ENCODE peak calls at places on chromosome 2, in six cellular contexts. One of them, this sample, is unnamed.

GRCh38 chr2:45282646-45283045 is 273.4 kb upstream of the SIX2 start:
- DNase-seq in gastrocnemius medialis: no peak
- DNase-seq in A549: no peak
- DNase-seq in AG04450: no peak
- DNase-seq in CD8-positive, alpha-beta T cell: no peak
- DNase-seq in cardiac fibroblast: no peak
- DNase-seq in this sample: no peak

GRCh38 chr2:232928564-232929302 is 58.7 kb downstream of the SNORC start:
- DNase-seq in gastrocnemius medialis: no peak
- DNase-seq in A549: no peak
- DNase-seq in AG04450: no peak
- DNase-seq in CD8-positive, alpha-beta T cell: no peak
- DNase-seq in cardiac fibroblast: no peak
- DNase-seq in this sample: no peak

GRCh38 chr2:216299588-216299987 is 72.7 kb downstream of the MARCHF4 start:
- DNase-seq in gastrocnemius medialis: no peak
- DNase-seq in A549: no peak
- DNase-seq in AG04450: no peak
- DNase-seq in CD8-positive, alpha-beta T cell: no peak
- DNase-seq in cardiac fibroblast: peak; percentile 7
- DNase-seq in this sample: no peak

GRCh38 chr2:151030663-151031230 is 230.9 kb downstream of the RBM43 start:
- DNase-seq in gastrocnemius medialis: no peak
- DNase-seq in A549: peak; percentile 13
- DNase-seq in AG04450: no peak
- DNase-seq in CD8-positive, alpha-beta T cell: no peak
- DNase-seq in cardiac fibroblast: no peak
- DNase-seq in this sample: no peak

GRCh38 chr2:178084273-178084672 is 11.7 kb upstream of the PDE11A start:
- DNase-seq in gastrocnemius medialis: no peak
- DNase-seq in A549: no peak
- DNase-seq in AG04450: no peak
- DNase-seq in CD8-positive, alpha-beta T cell: no peak
- DNase-seq in cardiac fibroblast: no peak
- DNase-seq in this sample: no peak

GRCh38 chr2:8515864-8516533 is 165.9 kb upstream of the ID2 start:
- DNase-seq in gastrocnemius medialis: no peak
- DNase-seq in A549: no peak
- DNase-seq in AG04450: no peak
- DNase-seq in CD8-positive, alpha-beta T cell: no peak
- DNase-seq in cardiac fibroblast: no peak
- DNase-seq in this sample: no peak

GRCh38 chr2:106159867-106160785 is 34.0 kb downstream of the UXS1 start:
- DNase-seq in gastrocnemius medialis: no peak
- DNase-seq in A549: no peak
- DNase-seq in AG04450: no peak
- DNase-seq in CD8-positive, alpha-beta T cell: no peak
- DNase-seq in cardiac fibroblast: no peak
- DNase-seq in this sample: no peak

GRCh38 chr2:45468279-45468678 is 142.8 kb downstream of the SRBD1 start:
- DNase-seq in gastrocnemius medialis: no peak
- DNase-seq in A549: no peak
- DNase-seq in AG04450: no peak
- DNase-seq in CD8-positive, alpha-beta T cell: no peak
- DNase-seq in cardiac fibroblast: no peak
- DNase-seq in this sample: no peak

GRCh38 chr2:94982156-94982555 is 43.4 kb upstream of the MAL start:
- DNase-seq in gastrocnemius medialis: no peak
- DNase-seq in A549: no peak
- DNase-seq in AG04450: no peak
- DNase-seq in CD8-positive, alpha-beta T cell: no peak
- DNase-seq in cardiac fibroblast: no peak
- DNase-seq in this sample: no peak

GRCh38 chr2:70921839-70922590 is 13.7 kb upstream of the ATP6V1B1 start:
- DNase-seq in gastrocnemius medialis: no peak
- DNase-seq in A549: no peak
- DNase-seq in AG04450: no peak
- DNase-seq in CD8-positive, alpha-beta T cell: no peak
- DNase-seq in cardiac fibroblast: peak; percentile 20
- DNase-seq in this sample: no peak

GRCh38 chr2:83081835-83082522 is 1377.1 kb downstream of the SUCLG1 start:
- DNase-seq in gastrocnemius medialis: no peak
- DNase-seq in A549: no peak
- DNase-seq in AG04450: peak; percentile 16
- DNase-seq in CD8-positive, alpha-beta T cell: no peak
- DNase-seq in cardiac fibroblast: peak; percentile 96
- DNase-seq in this sample: no peak

GRCh38 chr2:114543106-114543806 is 100.8 kb downstream of the DPP10 start:
- DNase-seq in gastrocnemius medialis: no peak
- DNase-seq in A549: peak; percentile 19
- DNase-seq in AG04450: no peak
- DNase-seq in CD8-positive, alpha-beta T cell: no peak
- DNase-seq in cardiac fibroblast: peak; percentile 61
- DNase-seq in this sample: no peak

GRCh38 chr2:111221701-111222100 is 101.0 kb downstream of the BCL2L11 start:
- DNase-seq in gastrocnemius medialis: no peak
- DNase-seq in A549: no peak
- DNase-seq in AG04450: no peak
- DNase-seq in CD8-positive, alpha-beta T cell: no peak
- DNase-seq in cardiac fibroblast: no peak
- DNase-seq in this sample: no peak

GRCh38 chr2:98376301-98376945 is 30.2 kb downstream of the CNGA3 start:
- DNase-seq in gastrocnemius medialis: no peak
- DNase-seq in A549: no peak
- DNase-seq in AG04450: no peak
- DNase-seq in CD8-positive, alpha-beta T cell: no peak
- DNase-seq in cardiac fibroblast: no peak
- DNase-seq in this sample: no peak

GRCh38 chr2:9092383-9093282 is 89.1 kb upstream of the MBOAT2 start:
- DNase-seq in gastrocnemius medialis: no peak
- DNase-seq in A549: no peak
- DNase-seq in AG04450: no peak
- DNase-seq in CD8-positive, alpha-beta T cell: no peak
- DNase-seq in cardiac fibroblast: no peak
- DNase-seq in this sample: no peak

GRCh38 chr2:186496401-186496800 is 10.3 kb downstream of the ZC3H15 start:
- DNase-seq in gastrocnemius medialis: no peak
- DNase-seq in A549: no peak
- DNase-seq in AG04450: no peak
- DNase-seq in CD8-positive, alpha-beta T cell: no peak
- DNase-seq in cardiac fibroblast: no peak
- DNase-seq in this sample: no peak

GRCh38 chr2:67760995-67761394 is 301.8 kb downstream of the C1D start:
- DNase-seq in gastrocnemius medialis: no peak
- DNase-seq in A549: no peak
- DNase-seq in AG04450: no peak
- DNase-seq in CD8-positive, alpha-beta T cell: no peak
- DNase-seq in cardiac fibroblast: no peak
- DNase-seq in this sample: no peak

GRCh38 chr2:170034596-170034995 is 143.4 kb upstream of the MYO3B start:
- DNase-seq in gastrocnemius medialis: no peak
- DNase-seq in A549: no peak
- DNase-seq in AG04450: no peak
- DNase-seq in CD8-positive, alpha-beta T cell: no peak
- DNase-seq in cardiac fibroblast: no peak
- DNase-seq in this sample: no peak

GRCh38 chr2:239312741-239313246 is 88.0 kb downstream of the HDAC4 start:
- DNase-seq in gastrocnemius medialis: peak; percentile 66
- DNase-seq in A549: no peak
- DNase-seq in AG04450: no peak
- DNase-seq in CD8-positive, alpha-beta T cell: no peak
- DNase-seq in cardiac fibroblast: no peak
- DNase-seq in this sample: no peak

GRCh38 chr2:88857274-88857741 is 165.8 kb downstream of the RPIA start:
- DNase-seq in gastrocnemius medialis: no peak
- DNase-seq in A549: no peak
- DNase-seq in AG04450: no peak
- DNase-seq in CD8-positive, alpha-beta T cell: no peak
- DNase-seq in cardiac fibroblast: no peak
- DNase-seq in this sample: no peak
- H3K4me3 ChIP-seq in gastrocnemius medialis: no peak overlapping the region
- H3K4me3 ChIP-seq in A549: no peak overlapping the region
- H3K4me3 ChIP-seq in AG04450: no peak overlapping the region
- H3K4me3 ChIP-seq in CD8-positive, alpha-beta T cell: no peak overlapping the region
- H3K4me3 ChIP-seq in cardiac fibroblast: no peak overlapping the region
- H3K4me3 ChIP-seq in this sample: no peak overlapping the region

GRCh38 chr2:85797959-85798358 is 44.2 kb downstream of the ATOH8 start:
- DNase-seq in gastrocnemius medialis: no peak
- DNase-seq in A549: peak; percentile 26
- DNase-seq in AG04450: no peak
- DNase-seq in CD8-positive, alpha-beta T cell: no peak
- DNase-seq in cardiac fibroblast: peak; percentile 73
- DNase-seq in this sample: no peak
- TF ChIP-seq CTCF in gastrocnemius medialis: peak; percentile 36
- TF ChIP-seq CTCF in A549: peak; percentile 44
- TF ChIP-seq CTCF in AG04450: peak; percentile 61
- TF ChIP-seq CTCF in CD8-positive, alpha-beta T cell: no peak
- TF ChIP-seq CTCF in cardiac fibroblast: peak; percentile 46
- TF ChIP-seq CTCF in this sample: no peak

GRCh38 chr2:41967426-41968181 is 80.2 kb upstream of the PKDCC start:
- DNase-seq in gastrocnemius medialis: peak; percentile 53
- DNase-seq in A549: peak; percentile 28
- DNase-seq in AG04450: no peak
- DNase-seq in CD8-positive, alpha-beta T cell: no peak
- DNase-seq in cardiac fibroblast: peak; percentile 67
- DNase-seq in this sample: no peak
- H3K4me3 ChIP-seq in gastrocnemius medialis: no peak overlapping the region
- H3K4me3 ChIP-seq in A549: no peak overlapping the region
- H3K4me3 ChIP-seq in AG04450: no peak overlapping the region
- H3K4me3 ChIP-seq in CD8-positive, alpha-beta T cell: no peak overlapping the region
- H3K4me3 ChIP-seq in cardiac fibroblast: no peak overlapping the region
- H3K4me3 ChIP-seq in this sample: no peak overlapping the region

GRCh38 chr2:26471766-26472706 is 5.9 kb downstream of the OTOF start:
- DNase-seq in gastrocnemius medialis: no peak
- DNase-seq in A549: peak; percentile 47
- DNase-seq in AG04450: no peak
- DNase-seq in CD8-positive, alpha-beta T cell: no peak
- DNase-seq in cardiac fibroblast: no peak
- DNase-seq in this sample: no peak
- TF ChIP-seq CTCF in gastrocnemius medialis: no peak
- TF ChIP-seq CTCF in A549: no peak
- TF ChIP-seq CTCF in AG04450: no peak
- TF ChIP-seq CTCF in CD8-positive, alpha-beta T cell: no peak
- TF ChIP-seq CTCF in cardiac fibroblast: peak; percentile 11
- TF ChIP-seq CTCF in this sample: no peak

GRCh38 chr2:234491281-234491680 is 5.6 kb downstream of the ARL4C start:
- DNase-seq in gastrocnemius medialis: no peak
- DNase-seq in A549: no peak
- DNase-seq in AG04450: no peak
- DNase-seq in CD8-positive, alpha-beta T cell: no peak
- DNase-seq in cardiac fibroblast: no peak
- DNase-seq in this sample: no peak
- H3K4me3 ChIP-seq in gastrocnemius medialis: no peak overlapping the region
- H3K4me3 ChIP-seq in A549: no peak overlapping the region
- H3K4me3 ChIP-seq in AG04450: no peak overlapping the region
- H3K4me3 ChIP-seq in CD8-positive, alpha-beta T cell: peak overlapping the region; percentile 42
- H3K4me3 ChIP-seq in cardiac fibroblast: no peak overlapping the region
- H3K4me3 ChIP-seq in this sample: no peak overlapping the region

DNA sequence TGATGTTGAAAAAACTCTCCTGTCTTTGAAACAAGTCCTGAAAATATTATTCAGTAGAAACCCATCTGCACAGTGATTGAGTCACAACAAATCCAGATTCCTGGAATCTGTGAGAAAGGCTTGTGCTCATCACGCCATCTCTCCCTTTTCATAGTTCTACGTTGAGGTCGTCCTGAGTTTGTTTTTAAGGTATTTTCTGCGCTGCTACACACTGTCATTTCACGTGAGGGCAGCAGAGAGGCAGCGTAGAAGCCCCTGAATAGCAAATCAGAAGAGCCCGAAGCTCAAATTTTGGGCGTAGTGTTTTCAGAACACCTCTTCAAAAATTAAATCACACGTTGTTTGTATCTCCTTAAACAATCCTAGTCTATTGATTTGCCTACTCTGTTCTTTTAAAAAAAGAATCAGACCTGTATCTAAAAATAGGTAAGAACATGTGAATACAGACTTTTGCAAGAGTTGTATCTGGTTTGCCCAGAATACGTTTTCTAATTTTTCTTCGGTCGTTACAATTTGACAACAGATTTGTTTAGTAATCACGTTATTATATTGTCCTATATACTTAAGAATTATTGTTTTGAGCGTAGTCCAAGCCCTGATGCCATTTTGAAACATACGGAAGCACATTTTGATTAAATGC is 61.6 kb upstream of the SLC38A11 start:
- DNase-seq in gastrocnemius medialis: no peak
- DNase-seq in A549: peak; percentile 49
- DNase-seq in AG04450: peak; percentile 15
- DNase-seq in CD8-positive, alpha-beta T cell: no peak
- DNase-seq in cardiac fibroblast: peak; percentile 49
- DNase-seq in this sample: no peak
- TF ChIP-seq CTCF in gastrocnemius medialis: no peak
- TF ChIP-seq CTCF in A549: peak; percentile 71
- TF ChIP-seq CTCF in AG04450: peak; percentile 78
- TF ChIP-seq CTCF in CD8-positive, alpha-beta T cell: no peak
- TF ChIP-seq CTCF in cardiac fibroblast: peak; percentile 82
- TF ChIP-seq CTCF in this sample: peak; percentile 45

DNA sequence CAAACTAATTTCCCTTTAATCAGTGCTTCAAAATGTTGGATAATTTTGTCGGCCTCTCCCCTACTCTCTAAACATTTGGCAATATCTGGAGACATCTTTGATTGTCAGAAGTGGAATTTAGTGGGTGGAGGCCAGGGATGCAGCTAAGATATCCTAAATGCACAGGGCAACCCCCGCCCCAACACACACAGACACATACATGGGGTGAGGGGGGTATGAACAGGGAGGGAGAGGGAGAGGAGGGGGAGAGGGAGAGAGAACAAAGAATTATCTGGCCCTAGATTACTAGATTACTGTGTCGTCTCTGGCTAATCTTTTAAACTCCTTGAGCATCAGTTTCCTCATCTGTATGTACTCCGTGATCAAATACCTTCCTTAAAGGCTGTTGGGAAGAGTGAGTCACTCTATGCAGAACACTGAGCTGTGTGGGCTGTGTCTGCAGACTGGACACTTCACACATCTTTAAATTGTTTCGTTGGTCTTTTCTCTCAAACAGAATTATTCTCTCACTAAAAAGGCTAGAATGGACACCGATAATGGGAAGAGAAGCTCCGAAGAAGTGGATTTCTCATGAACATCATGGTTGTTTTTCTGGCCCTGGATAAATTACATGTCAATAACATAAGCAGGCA is 2.9 kb downstream of the RNF149 start:
- DNase-seq in gastrocnemius medialis: no peak
- DNase-seq in A549: no peak
- DNase-seq in AG04450: no peak
- DNase-seq in CD8-positive, alpha-beta T cell: no peak
- DNase-seq in cardiac fibroblast: peak; percentile 53
- DNase-seq in this sample: no peak
- H3K4me3 ChIP-seq in gastrocnemius medialis: no peak overlapping the region
- H3K4me3 ChIP-seq in A549: no peak overlapping the region
- H3K4me3 ChIP-seq in AG04450: peak overlapping the region; percentile 18
- H3K4me3 ChIP-seq in CD8-positive, alpha-beta T cell: peak overlapping the region; percentile 5
- H3K4me3 ChIP-seq in cardiac fibroblast: peak overlapping the region; percentile 79
- H3K4me3 ChIP-seq in this sample: peak overlapping the region; percentile 76

GRCh38 chr2:200158586-200159365 is 147.7 kb upstream of the SPATS2L start:
- DNase-seq in gastrocnemius medialis: no peak
- DNase-seq in A549: no peak
- DNase-seq in AG04450: no peak
- DNase-seq in CD8-positive, alpha-beta T cell: no peak
- DNase-seq in cardiac fibroblast: no peak
- DNase-seq in this sample: no peak
- TF ChIP-seq CTCF in gastrocnemius medialis: no peak
- TF ChIP-seq CTCF in A549: no peak
- TF ChIP-seq CTCF in AG04450: peak; percentile 3
- TF ChIP-seq CTCF in CD8-positive, alpha-beta T cell: no peak
- TF ChIP-seq CTCF in cardiac fibroblast: no peak
- TF ChIP-seq CTCF in this sample: no peak

This sample was measured in ascending aorta.